ENCODE peak calls at places on chromosomes 16 and 17, in eight cellular contexts. H is activated CD8-positive, alpha-beta memory T cell treated with anti-CD3 and anti-CD28 coated beads for 1 hour; F is GM23248; N is neural crest cell; Q is NCI-H1048; W is hippocampal formation; B is stimulated activated CD4-positive, alpha-beta T cell treated with anti-CD3 and anti-CD28 coated beads, Interleukin-4, amount 100 ng/mL, for 24 hours; S is HCT116. X is an unnamed sample.

GRCh38 chr17:70327723-70328122 is 158.4 kb downstream of the KCNJ2 start:
- DNase-seq in W (no peak), B (no peak), H (no peak), Q (no peak), F (no peak), S (no peak), N (no peak), X (no peak)

GRCh38 chr17:62092784-62093183 is 27.7 kb upstream of the MED13 start:
- DNase-seq in Q (no peak), B (no peak), W (no peak), H (no peak), N (no peak), F (peak; percentile 6), S (no peak), X (no peak)

GRCh38 chr16:66705790-66706505 is 9.4 kb upstream of the CMTM4 start:
- DNase-seq in B (no peak), Q (no peak), S (no peak), N (no peak), F (no peak), W (no peak), H (no peak), X (no peak)

GRCh38 chr16:85396879-85397871 is 215.9 kb upstream of the GSE1 start:
- DNase-seq in N (no peak), H (no peak), W (no peak), B (no peak), S (no peak), Q (no peak), F (no peak), X (no peak)

GRCh38 chr17:35725058-35725457 is 6.4 kb upstream of the RASL10B start:
- DNase-seq in F (no peak), H (no peak), N (no peak), W (no peak), B (no peak), S (no peak), Q (no peak), X (no peak)

GRCh38 chr17:28018439-28019070 is 23.9 kb upstream of the NLK start:
- DNase-seq in B (no peak), N (no peak), F (peak; percentile 47), H (no peak), Q (no peak), S (no peak), W (no peak), X (no peak)

GRCh38 chr16:57507414-57508083 is 21.3 kb upstream of the DOK4 start:
- DNase-seq in F (no peak), W (no peak), H (no peak), N (no peak), B (no peak), S (no peak), Q (no peak), X (no peak)

GRCh38 chr16:50038756-50039529 is 13.9 kb downstream of the CNEP1R1 start:
- DNase-seq in Q (no peak), S (no peak), H (no peak), B (no peak), W (peak; percentile 13), N (no peak), F (peak; percentile 27), X (no peak)

GRCh38 chr16:87138316-87138715 is 178.9 kb downstream of the C16orf95 start:
- DNase-seq in S (no peak), B (no peak), N (no peak), H (no peak), F (no peak), W (no peak), Q (no peak), X (no peak)

GRCh38 chr17:10063730-10064221 is 134.6 kb downstream of the GAS7 start:
- DNase-seq in W (no peak), H (no peak), B (no peak), Q (no peak), N (no peak), F (peak; percentile 65), S (no peak), X (no peak)

GRCh38 chr16:8026450-8026849 is 563.9 kb downstream of the TMEM114 start:
- DNase-seq in S (no peak), H (no peak), Q (no peak), B (no peak), F (no peak), W (no peak), N (peak; percentile 30), X (no peak)